ENCODE peak calls at places on chromosomes 3 and 15, in six cellular contexts. I, V, G, U, C and Z are unnamed samples.
A peak's percentile ranks its signal among the peaks of the same experiment; 100 is the strongest.

GRCh38 chr15:51405646-51406194 is 64.3 kb downstream of the GLDN start:
- DNase-seq in I (peak; percentile 18), V (no peak), G (no peak), U (peak; percentile 7), C (peak; percentile 14), Z (no peak)

GRCh38 chr3:125651246-125651645 is 55.9 kb upstream of the OSBPL11 start:
- DNase-seq in I (peak; percentile 54), V (no peak), G (no peak), U (no peak), C (peak; percentile 15), Z (peak; percentile 84)

GRCh38 chr3:42780892-42781700 is 8.0 kb upstream of the CCDC13 start:
- DNase-seq in I (peak; percentile 80), V (peak; percentile 75), G (no peak), U (no peak), C (peak; percentile 81), Z (peak; percentile 79)

GRCh38 chr15:52068004-52068403 is 44.6 kb downstream of the BCL2L10 start:
- DNase-seq in I (peak; percentile 52), V (no peak), G (no peak), U (no peak), C (peak; percentile 34), Z (no peak)

GRCh38 chr15:31156808-31157207 is 55.3 kb upstream of the TRPM1 start:
- DNase-seq in I (no peak), V (no peak), G (no peak), U (no peak), C (no peak), Z (no peak)

GRCh38 chr15:76565366-76565765 is 228.8 kb downstream of the ISL2 start:
- DNase-seq in I (peak; percentile 10), V (no peak), G (no peak), U (no peak), C (no peak), Z (no peak)

GRCh38 chr15:48020166-48020565 is 100.6 kb upstream of the SLC24A5 start:
- DNase-seq in I (no peak), V (no peak), G (no peak), U (no peak), C (no peak), Z (peak; percentile 11)

GRCh38 chr15:70096215-70096974 is 1.3 kb downstream of the TLE3 start:
- DNase-seq in I (peak; percentile 56), V (peak; percentile 76), G (no peak), U (no peak), C (peak; percentile 72), Z (peak; percentile 65)

GRCh38 chr3:17985658-17986392 is 243.4 kb upstream of the TBC1D5 start:
- DNase-seq in I (no peak), V (no peak), G (no peak), U (no peak), C (no peak), Z (no peak)

GRCh38 chr3:149596136-149596770 is 61.6 kb downstream of the WWTR1 start:
- DNase-seq in I (peak; percentile 54), V (no peak), G (no peak), U (no peak), C (no peak), Z (no peak)

GRCh38 chr3:18425641-18426403 is 683 bp upstream of the SATB1 start:
- DNase-seq in I (no peak), V (no peak), G (no peak), U (peak; percentile 57), C (peak; percentile 8), Z (peak; percentile 68)

GRCh38 chr3:196569003-196569516 is 600 bp downstream of the FBXO45 start:
- DNase-seq in I (peak; percentile 26), V (no peak), G (peak; percentile 13), U (peak; percentile 57), C (peak; percentile 53), Z (peak; percentile 71)

GRCh38 chr3:133211449-133211848 is 173.3 kb downstream of the TMEM108 start:
- DNase-seq in I (no peak), V (no peak), G (peak; percentile 31), U (peak; percentile 59), C (peak; percentile 2), Z (peak; percentile 54)

GRCh38 chr3:58564456-58565160 is 12.6 kb downstream of the FAM107A start:
- DNase-seq in I (peak; percentile 77), V (no peak), G (no peak), U (peak; percentile 23), C (peak; percentile 68), Z (peak; percentile 55)

GRCh38 chr3:107745354-107745753 is 222.6 kb downstream of the BBX start:
- DNase-seq in I (no peak), V (no peak), G (no peak), U (no peak), C (no peak), Z (no peak)

GRCh38 chr15:78210349-78210717 is 24.0 kb downstream of the ACSBG1 start:
- DNase-seq in I (no peak), V (no peak), G (no peak), U (no peak), C (peak; percentile 25), Z (no peak)

GRCh38 chr15:29511663-29512062 is 242.0 kb upstream of the NSMCE3 start:
- DNase-seq in I (no peak), V (no peak), G (no peak), U (no peak), C (no peak), Z (no peak)

GRCh38 chr15:89364341-89364740 is 29.7 kb upstream of the POLG start:
- DNase-seq in I (no peak), V (no peak), G (no peak), U (no peak), C (no peak), Z (no peak)

GRCh38 chr3:44976002-44976815 is at the start of the genes EXOSC7 and ZDHHC3:
- DNase-seq in I (peak; percentile 81), V (peak; percentile 88), G (peak; percentile 15), U (peak; percentile 85), C (peak; percentile 88), Z (peak; percentile 92)

GRCh38 chr15:49962044-49962602 is 156.9 kb downstream of the ATP8B4 start:
- DNase-seq in I (no peak), V (no peak), G (no peak), U (no peak), C (no peak), Z (no peak)

GRCh38 chr15:33107950-33108349 is 86.6 kb downstream of the FMN1 start:
- DNase-seq in I (peak; percentile 54), V (no peak), G (no peak), U (no peak), C (no peak), Z (no peak)

GRCh38 chr15:90062023-90062728 is 40.1 kb downstream of the IDH2 start:
- DNase-seq in I (no peak), V (peak; percentile 52), G (peak; percentile 77), U (peak; percentile 88), C (peak; percentile 31), Z (peak; percentile 97)

GRCh38 chr15:75823860-75824613 is 19.2 kb upstream of the UBE2Q2 start:
- DNase-seq in I (no peak), V (peak; percentile 64), G (no peak), U (peak; percentile 86), C (no peak), Z (peak; percentile 98)

GRCh38 chr3:184299488-184300376 is 691 bp downstream of the PSMD2 start:
- DNase-seq in I (peak; percentile 73), V (no peak), G (no peak), U (no peak), C (peak; percentile 79), Z (peak; percentile 38)

GRCh38 chr15:92606126-92606835 is 49.3 kb downstream of the FAM174B start:
- DNase-seq in I (no peak), V (no peak), G (no peak), U (no peak), C (no peak), Z (no peak)

GRCh38 chr15:56211960-56212550 is 31.6 kb downstream of the RFX7 start:
- DNase-seq in I (no peak), V (no peak), G (no peak), U (no peak), C (no peak), Z (no peak)

GRCh38 chr15:58224068-58224467 is 85.9 kb downstream of the AQP9 start:
- DNase-seq in I (no peak), V (no peak), G (no peak), U (no peak), C (no peak), Z (no peak)

GRCh38 chr3:81302045-81302444 is 459.4 kb downstream of the GBE1 start:
- DNase-seq in I (peak; percentile 48), V (peak; percentile 24), G (no peak), U (peak; percentile 31), C (peak; percentile 41), Z (peak; percentile 42)

GRCh38 chr3:65557915-65558564 is 480.7 kb downstream of the MAGI1 start:
- DNase-seq in I (no peak), V (no peak), G (no peak), U (no peak), C (no peak), Z (no peak)

GRCh38 chr3:65560133-65560532 is 478.6 kb downstream of the MAGI1 start:
- DNase-seq in I (no peak), V (no peak), G (no peak), U (no peak), C (no peak), Z (no peak)

GRCh38 chr3:65559643-65560042 is 479.1 kb downstream of the MAGI1 start:
- DNase-seq in I (no peak), V (no peak), G (no peak), U (no peak), C (no peak), Z (no peak)

GRCh38 chr3:65558821-65559220 is 479.9 kb downstream of the MAGI1 start:
- DNase-seq in I (no peak), V (no peak), G (no peak), U (no peak), C (no peak), Z (no peak)

GRCh38 chr3:65556934-65557577 is 481.7 kb downstream of the MAGI1 start:
- DNase-seq in I (no peak), V (no peak), G (no peak), U (no peak), C (no peak), Z (no peak)
- H3K23ac ChIP-seq in I (no peak overlapping the region), V (no peak overlapping the region), G (no peak overlapping the region), U (no peak overlapping the region), C (no peak overlapping the region), Z (no peak overlapping the region)

GRCh38 chr3:115658032-115658336 is 34.7 kb downstream of the GAP43 start:
- DNase-seq in I (no peak), V (no peak), G (no peak), U (no peak), C (no peak), Z (no peak)
- H2BK5ac ChIP-seq in I (peak overlapping the region; percentile 77), V (no peak overlapping the region), G (peak overlapping the region; percentile 76), U (no peak overlapping the region), C (peak overlapping the region; percentile 61), Z (peak overlapping the region; percentile 64)

GRCh38 chr3:164222200-164222599 is 856.1 kb downstream of the SI start:
- DNase-seq in I (no peak), V (no peak), G (no peak), U (no peak), C (no peak), Z (no peak)
- H2BK15ac ChIP-seq in I (no peak overlapping the region), V (no peak overlapping the region), G (no peak overlapping the region), U (no peak overlapping the region), C (no peak overlapping the region), Z (no peak overlapping the region)

DNA sequence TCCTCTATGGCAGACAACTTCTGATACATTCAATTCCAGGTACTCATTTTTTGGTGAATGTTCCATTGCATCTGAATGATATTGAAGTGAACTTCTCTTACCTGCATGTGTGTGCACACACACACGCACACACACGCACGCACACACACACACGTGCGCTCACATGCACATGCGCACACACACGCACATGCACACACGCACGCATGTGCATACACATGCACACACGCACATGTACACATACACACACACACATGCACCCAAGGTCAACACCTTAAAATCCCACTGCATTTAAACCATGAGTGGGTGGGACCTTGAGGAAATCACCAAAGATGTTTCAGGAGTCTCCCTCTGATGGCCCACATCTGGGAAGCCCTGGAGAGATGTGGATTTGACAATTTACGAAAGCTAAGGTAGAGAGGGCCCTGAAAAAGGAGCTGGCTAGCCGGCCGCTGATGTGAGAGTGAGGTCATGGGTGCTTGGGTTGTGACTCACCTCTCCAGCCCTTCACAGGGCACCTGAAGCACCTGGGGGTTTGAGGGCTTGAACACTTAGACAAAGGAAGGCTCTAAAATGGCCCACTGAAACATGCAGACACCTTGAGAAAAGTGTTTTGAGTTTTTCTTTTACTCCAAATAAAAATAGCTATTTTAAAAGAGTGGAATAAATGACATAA is 269.1 kb upstream of the LRRFIP2 start:
- DNase-seq in I (no peak), V (no peak), G (no peak), U (no peak), C (no peak), Z (peak; percentile 79)
- H3K23ac ChIP-seq in I (no peak overlapping the region), V (peak overlapping the region; percentile 59), G (no peak overlapping the region), U (no peak overlapping the region), C (no peak overlapping the region), Z (no peak overlapping the region)